ENCODE peak calls at places on chromosomes 11 and 22, in six cellular contexts. One of them, this sample, is unnamed.
A peak's percentile ranks its signal among the peaks of the same experiment; 100 is the strongest.

GRCh38 chr11:60857378-60858232 is 1.9 kb upstream of the PTGDR2 start:
- DNase-seq in EL: peak; percentile 39
- DNase-seq in mesothelial cell of epicardium: no peak
- DNase-seq in astrocyte of the spinal cord: peak; percentile 64
- DNase-seq in head of caudate nucleus: no peak
- DNase-seq in SK-MEL-5: no peak
- DNase-seq in this sample: no peak

GRCh38 chr11:134584706-134585445 is 172.8 kb upstream of the B3GAT1 start:
- DNase-seq in EL: no peak
- DNase-seq in mesothelial cell of epicardium: no peak
- DNase-seq in astrocyte of the spinal cord: no peak
- DNase-seq in head of caudate nucleus: peak; percentile 44
- DNase-seq in SK-MEL-5: peak; percentile 38
- DNase-seq in this sample: peak; percentile 28

GRCh38 chr22:40533712-40534378 is 102.7 kb downstream of the MRTFA start:
- DNase-seq in EL: peak; percentile 83
- DNase-seq in mesothelial cell of epicardium: no peak
- DNase-seq in astrocyte of the spinal cord: peak; percentile 79
- DNase-seq in head of caudate nucleus: no peak
- DNase-seq in SK-MEL-5: peak; percentile 73
- DNase-seq in this sample: no peak

GRCh38 chr11:60959445-60959844 is 7.5 kb upstream of the SLC15A3 start:
- DNase-seq in EL: peak; percentile 79
- DNase-seq in mesothelial cell of epicardium: no peak
- DNase-seq in astrocyte of the spinal cord: no peak
- DNase-seq in head of caudate nucleus: no peak
- DNase-seq in SK-MEL-5: no peak
- DNase-seq in this sample: no peak

GRCh38 chr11:126146454-126147192 is 64.8 kb downstream of the RPUSD4 start:
- DNase-seq in EL: no peak
- DNase-seq in mesothelial cell of epicardium: no peak
- DNase-seq in astrocyte of the spinal cord: no peak
- DNase-seq in head of caudate nucleus: peak; percentile 24
- DNase-seq in SK-MEL-5: peak; percentile 21
- DNase-seq in this sample: peak; percentile 86

GRCh38 chr22:49901457-49901856 is 16.8 kb downstream of the ALG12 start:
- DNase-seq in EL: no peak
- DNase-seq in mesothelial cell of epicardium: no peak
- DNase-seq in astrocyte of the spinal cord: no peak
- DNase-seq in head of caudate nucleus: no peak
- DNase-seq in SK-MEL-5: no peak
- DNase-seq in this sample: no peak

GRCh38 chr22:30202531-30203006 is 44.0 kb downstream of the LIF start:
- DNase-seq in EL: no peak
- DNase-seq in mesothelial cell of epicardium: no peak
- DNase-seq in astrocyte of the spinal cord: peak; percentile 57
- DNase-seq in head of caudate nucleus: no peak
- DNase-seq in SK-MEL-5: no peak
- DNase-seq in this sample: no peak

GRCh38 chr11:59000007-59000406 is 60.7 kb downstream of the GLYATL1 start:
- DNase-seq in EL: no peak
- DNase-seq in mesothelial cell of epicardium: no peak
- DNase-seq in astrocyte of the spinal cord: no peak
- DNase-seq in head of caudate nucleus: no peak
- DNase-seq in SK-MEL-5: no peak
- DNase-seq in this sample: no peak

GRCh38 chr22:24066260-24066659 is 55.2 kb downstream of the CABIN1 start:
- DNase-seq in EL: no peak
- DNase-seq in mesothelial cell of epicardium: no peak
- DNase-seq in astrocyte of the spinal cord: no peak
- DNase-seq in head of caudate nucleus: no peak
- DNase-seq in SK-MEL-5: no peak
- DNase-seq in this sample: no peak

GRCh38 chr11:1206391-1207271 is 16.2 kb upstream of the MUC5B start:
- DNase-seq in EL: no peak
- DNase-seq in mesothelial cell of epicardium: peak; percentile 19
- DNase-seq in astrocyte of the spinal cord: no peak
- DNase-seq in head of caudate nucleus: no peak
- DNase-seq in SK-MEL-5: no peak
- DNase-seq in this sample: peak; percentile 25

GRCh38 chr11:11057472-11057854 is 199.6 kb upstream of the ZBED5 start:
- DNase-seq in EL: no peak
- DNase-seq in mesothelial cell of epicardium: no peak
- DNase-seq in astrocyte of the spinal cord: no peak
- DNase-seq in head of caudate nucleus: no peak
- DNase-seq in SK-MEL-5: no peak
- DNase-seq in this sample: no peak

This sample was measured in H9.